ENCODE peak calls at places on chromosomes 1 and 21, in seven cellular contexts. D is GM12878, C is WTC11, K is H1, X is A549, O is HepG2, Y is K562. E is an unnamed sample.

GRCh38 chr1:201888282-201889033 is at the start of gene SHISA4:
- DNase-seq in D (no peak), C (peak; percentile 63), K (peak; percentile 85), O (peak; percentile 29), Y (peak; percentile 86), X (peak; percentile 86), E (no peak)

GRCh38 chr1:247209306-247209900 is 37.6 kb upstream of the ZNF124 start:
- DNase-seq in X (no peak), O (no peak), K (no peak), Y (no peak), D (no peak), C (no peak), E (peak; percentile 74)

GRCh38 chr1:108556501-108556900 is 3.4 kb upstream of the EEIG2 start:
- DNase-seq in X (no peak), D (no peak), C (no peak), O (no peak), Y (no peak), K (no peak), E (no peak)

GRCh38 chr1:2628191-2628932 is 4.5 kb downstream of the MMEL1 start:
- DNase-seq in Y (no peak), X (no peak), O (no peak), K (no peak), D (no peak), C (no peak), E (no peak)

GRCh38 chr1:59526240-59526639 is 229.3 kb downstream of the FGGY start:
- DNase-seq in K (no peak), D (no peak), X (no peak), Y (no peak), C (no peak), O (no peak), E (no peak)

GRCh38 chr1:6127587-6128163 is 52.4 kb downstream of the CHD5 start:
- DNase-seq in K (peak; percentile 92), D (no peak), Y (peak; percentile 100), O (no peak), X (peak; percentile 54), C (peak; percentile 93), E (peak; percentile 23)

GRCh38 chr1:52190500-52191252 is 48.8 kb downstream of the ZFYVE9 start:
- DNase-seq in C (no peak), Y (no peak), K (no peak), D (no peak), X (no peak), O (no peak), E (no peak)

GRCh38 chr1:66929691-66929998 is 4.9 kb downstream of the MIER1 start:
- DNase-seq in O (no peak), D (no peak), C (no peak), Y (no peak), K (no peak), X (no peak), E (no peak)

GRCh38 chr1:228747536-228747935 is 12.3 kb downstream of the RHOU start:
- DNase-seq in O (no peak), X (no peak), C (no peak), K (no peak), D (no peak), Y (no peak), E (no peak)

GRCh38 chr1:36514501-36514900 is 31.8 kb upstream of the CSF3R start:
- DNase-seq in X (no peak), C (no peak), D (no peak), K (no peak), Y (no peak), O (no peak), E (no peak)

GRCh38 chr1:21596179-21596578 is 73.0 kb downstream of the RAP1GAP start:
- DNase-seq in Y (no peak), X (no peak), C (no peak), K (no peak), O (no peak), D (no peak), E (no peak)

GRCh38 chr1:200153277-200154055 is 126.0 kb downstream of the NR5A2 start:
- DNase-seq in O (no peak), D (peak; percentile 79), C (no peak), K (no peak), Y (no peak), X (no peak), E (peak; percentile 19)

GRCh38 chr21:43703068-43703880 is 15.7 kb upstream of the PDXK start:
- DNase-seq in X (no peak), Y (peak; percentile 52), K (peak; percentile 67), D (no peak), O (peak; percentile 57), C (peak; percentile 58), E (peak; percentile 91)

GRCh38 chr1:39898648-39899603 is 2.8 kb downstream of the MYCL start:
- DNase-seq in X (peak; percentile 84), O (peak; percentile 82), K (peak; percentile 83), D (no peak), C (peak; percentile 87), Y (peak; percentile 99), E (peak; percentile 55)

GRCh38 chr1:39901486-39902120 is at the start of gene MYCL:
- DNase-seq in O (peak; percentile 64), K (peak; percentile 94), D (no peak), X (peak; percentile 72), Y (peak; percentile 93), C (peak; percentile 97), E (peak; percentile 76)

GRCh38 chr1:39898146-39898545 is 3.6 kb downstream of the MYCL start:
- DNase-seq in Y (no peak), O (no peak), X (no peak), C (peak; percentile 48), D (no peak), K (no peak), E (no peak)

GRCh38 chr1:39900662-39901485 is 843 bp downstream of the MYCL start:
- DNase-seq in X (no peak), C (peak; percentile 40), Y (peak; percentile 55), O (no peak), K (peak; percentile 67), D (no peak), E (no peak)

GRCh38 chr1:39899611-39900538 is 1.8 kb downstream of the MYCL start:
- DNase-seq in D (no peak), C (no peak), O (no peak), X (no peak), K (no peak), Y (no peak), E (no peak)
- TF ChIP-seq MAX in D (no peak), C (no peak), O (no peak), X (no peak), K (no peak), Y (no peak), E (no peak)

GRCh38 chr1:24443241-24443656 is 27.6 kb downstream of the NIPAL3 start:
- DNase-seq in O (no peak), K (no peak), X (no peak), C (no peak), D (no peak), Y (no peak), E (no peak)
- TF ChIP-seq MAX in O (no peak), K (no peak), X (no peak), C (no peak), D (no peak), Y (no peak), E (no peak)

GRCh38 chr1:19818324-19818723 is 3.2 kb upstream of the RNF186 start:
- DNase-seq in C (no peak), O (no peak), X (no peak), Y (no peak), D (no peak), K (no peak), E (no peak)

GRCh38 chr1:19814681-19815503 is at the start of gene RNF186:
- DNase-seq in O (peak; percentile 68), K (no peak), C (no peak), D (no peak), Y (no peak), X (no peak), E (no peak)

GRCh38 chr1:19817160-19817559 is 2.1 kb upstream of the RNF186 start:
- DNase-seq in C (no peak), Y (no peak), D (no peak), K (no peak), X (no peak), O (no peak), E (no peak)

GRCh38 chr1:19815801-19816736 is 986 bp upstream of the RNF186 start:
- DNase-seq in C (no peak), K (no peak), D (no peak), X (no peak), Y (no peak), O (peak; percentile 77), E (no peak)

GRCh38 chr1:19819701-19820100 is 4.6 kb upstream of the RNF186 start:
- DNase-seq in C (no peak), K (no peak), D (no peak), O (no peak), Y (no peak), X (no peak), E (no peak)
- TF ChIP-seq MAX in C (no peak), K (no peak), D (no peak), O (no peak), Y (no peak), X (no peak), E (no peak)

DNA sequence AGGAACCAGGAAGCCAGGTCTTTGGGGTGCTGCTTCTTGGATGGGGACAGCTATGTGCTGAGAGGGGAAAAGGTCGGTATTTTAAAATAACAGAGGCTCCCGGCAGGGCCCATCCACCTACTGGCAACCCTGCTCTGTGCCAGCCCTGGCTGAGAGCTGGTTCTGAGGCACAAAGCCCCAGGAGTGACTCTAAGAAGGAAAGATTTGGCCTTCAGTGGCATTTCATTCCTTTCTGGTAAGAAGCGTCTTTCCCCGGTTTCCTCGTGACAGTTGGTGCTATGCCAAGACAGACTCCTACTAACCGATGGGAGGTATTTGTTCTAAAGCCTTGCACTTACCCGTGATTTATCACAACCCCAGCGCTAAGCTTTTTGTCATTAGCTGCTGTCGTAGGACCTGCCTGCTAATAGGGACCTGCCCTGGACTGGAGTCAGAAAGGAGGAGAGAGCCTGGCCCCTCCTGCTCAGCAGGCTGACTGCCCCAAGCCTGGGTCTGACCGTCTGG is 123.1 kb upstream of the ADAR start:
- DNase-seq in C (no peak), O (no peak), D (no peak), Y (no peak), K (no peak), X (no peak), E (no peak)
- TF ChIP-seq MAX in C (no peak), O (no peak), D (no peak), Y (no peak), K (no peak), X (no peak), E (no peak)

GRCh38 chr1:222073307-222073995 is 331.6 kb upstream of the DUSP10 start:
- DNase-seq in K (no peak), O (no peak), Y (no peak), C (no peak), D (no peak), X (no peak), E (no peak)
- TF ChIP-seq MAX in K (no peak), O (no peak), Y (no peak), C (no peak), D (no peak), X (no peak), E (no peak)

DNA sequence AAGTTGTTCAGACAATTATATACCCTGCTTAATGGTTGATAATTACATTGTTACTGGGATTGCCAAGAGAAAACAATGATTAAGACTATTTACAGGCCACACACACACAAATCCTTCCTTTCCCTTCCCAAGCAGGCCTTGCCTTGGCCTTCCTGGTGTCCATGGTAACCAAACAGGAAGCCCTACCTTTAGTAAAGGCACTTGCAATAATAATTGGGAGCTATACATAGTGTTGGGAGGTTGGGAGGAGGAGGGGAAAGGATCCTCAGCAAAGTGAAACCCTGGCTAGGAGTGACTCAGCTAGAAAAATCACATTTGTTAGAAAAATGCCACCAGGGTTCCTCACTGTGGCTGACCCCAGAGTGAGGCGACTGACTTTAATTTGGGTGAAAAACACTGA is 122.3 kb upstream of the ADAR start:
- DNase-seq in D (no peak), O (no peak), K (no peak), X (peak; percentile 63), C (no peak), Y (no peak), E (no peak)
- TF ChIP-seq MAX in D (no peak), O (no peak), K (no peak), X (no peak), C (no peak), Y (no peak), E (no peak)